ENCODE peak calls at places on chromosomes 5 and 9, in nine cellular contexts. U is right cardiac atrium; O is CD8-positive, alpha-beta T cell; D is heart right ventricle; C is IMR-90; Y is A549; H is aorta; R is HCT116; W is upper lobe of right lung. F is an unnamed sample. For H3K4me1, the result is how much of the 10 kb centered on the place peaks cover.

GRCh38 chr5:150394103-150394502 is 18.6 kb downstream of the CD74 start:
- ATAC-seq in U (no peak), O (no peak), D (no peak), C (peak), Y (peak), H (no peak), R (no peak), W (no peak), F (no peak)

GRCh38 chr5:126973193-126973592 is 57.2 kb downstream of the MARCHF3 start:
- ATAC-seq in U (no peak), O (no peak), D (no peak), C (no peak), Y (no peak), H (no peak), R (no peak), W (peak), F (no peak)

GRCh38 chr9:117821943-117822342 is 117.7 kb downstream of the TLR4 start:
- ATAC-seq in U (no peak), O (no peak), D (no peak), C (no peak), Y (no peak), H (no peak), R (no peak), W (peak), F (no peak)

GRCh38 chr5:69489246-69489645 is 3.3 kb upstream of the OCLN start:
- ATAC-seq in U (no peak), O (no peak), D (no peak), C (no peak), Y (no peak), H (no peak), R (no peak), W (no peak), F (no peak)

GRCh38 chr9:3992924-3993323 is 306.9 kb downstream of the GLIS3 start:
- ATAC-seq in U (no peak), O (no peak), D (peak), C (no peak), Y (no peak), H (no peak), R (no peak), W (no peak), F (peak)

GRCh38 chr9:127517620-127518019 is 66.3 kb downstream of the LRSAM1 start:
- ATAC-seq in U (no peak), O (no peak), D (no peak), C (no peak), Y (no peak), H (no peak), R (no peak), W (no peak), F (no peak)

GRCh38 chr5:128062172-128062746 is 21.3 kb upstream of the SLC12A2 start:
- ATAC-seq in U (no peak), O (no peak), D (no peak), C (peak), Y (no peak), H (no peak), R (no peak), W (no peak), F (no peak)

GRCh38 chr5:143208365-143208641 is 195.2 kb downstream of the NR3C1 start:
- ATAC-seq in U (no peak), O (no peak), D (no peak), C (no peak), Y (no peak), H (no peak), R (no peak), W (no peak), F (no peak)

GRCh38 chr5:125476888-125477585 is 730.6 kb upstream of the ZNF608 start:
- ATAC-seq in U (no peak), O (no peak), D (no peak), C (peak), Y (no peak), H (no peak), R (no peak), W (peak), F (no peak)

GRCh38 chr5:78361226-78361993 is 993 bp downstream of the SCAMP1 start:
- ATAC-seq in U (peak), O (no peak), D (peak), C (no peak), Y (peak), H (peak), R (no peak), W (peak), F (no peak)

GRCh38 chr9:19028835-19029451 is 4.1 kb downstream of the SAXO1 start:
- ATAC-seq in U (peak), O (no peak), D (peak), C (peak), Y (peak), H (peak), R (peak), W (peak), F (peak)

DNA sequence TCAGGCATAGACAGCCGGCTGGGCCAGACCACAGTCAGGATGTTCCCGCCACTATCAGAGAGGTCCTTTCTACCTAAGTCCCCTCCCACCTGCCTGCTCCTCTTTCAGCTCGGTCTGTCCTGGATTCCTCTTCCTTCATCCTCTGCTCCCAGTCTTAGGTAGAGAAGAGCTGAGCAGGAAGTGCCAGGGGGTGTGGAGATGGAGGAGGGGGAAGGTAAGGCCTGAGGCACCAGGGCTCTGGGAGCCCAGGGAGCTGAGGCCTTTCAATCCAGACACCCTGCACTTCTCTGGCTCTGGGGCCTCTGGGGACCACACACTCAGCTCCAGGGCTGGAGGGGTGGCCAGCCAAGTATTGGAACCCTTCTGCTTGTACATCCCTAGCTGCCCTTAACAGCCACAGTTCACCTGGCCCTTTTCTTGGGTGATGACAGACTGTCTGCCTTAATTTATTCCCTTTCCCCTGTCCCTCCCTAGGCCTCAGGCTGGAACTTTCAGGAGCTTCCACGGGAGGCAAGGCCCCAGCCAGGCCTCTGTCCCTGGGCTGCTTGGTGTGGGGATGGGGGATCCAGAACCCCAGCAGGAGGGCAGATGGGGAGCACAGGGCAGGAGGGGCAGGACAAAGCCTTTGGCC is 15.6 kb downstream of the IRF1 start:
- ATAC-seq in U (peak), O (no peak), D (peak), C (no peak), Y (no peak), H (peak), R (peak), W (no peak), F (no peak)
- H3K4me1 ChIP-seq in U (under half), O (half or more), D (half or more), C (under half), Y (under half), H (under half), R (under half), W (under half), F (under half)

DNA sequence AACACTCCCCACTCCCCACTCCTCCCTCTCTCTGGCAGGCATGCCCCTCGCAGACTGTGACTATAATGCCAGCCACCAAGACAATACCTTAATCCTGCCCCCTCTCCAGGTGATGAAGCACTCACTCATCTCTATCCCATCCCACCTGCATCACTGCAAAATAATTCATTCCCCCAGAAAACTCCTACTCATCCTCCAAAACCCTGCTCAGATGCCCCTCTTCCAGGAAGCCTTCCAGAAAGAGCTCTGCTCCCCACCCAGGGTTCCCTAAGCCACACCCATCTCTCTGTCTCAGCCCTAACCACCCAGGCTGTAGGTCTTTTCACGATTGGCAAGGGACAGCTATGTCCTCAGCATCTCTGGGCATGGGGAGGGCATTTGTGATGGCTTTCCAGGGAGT is 17.2 kb downstream of the NR5A1 start:
- ATAC-seq in U (no peak), O (no peak), D (no peak), C (no peak), Y (no peak), H (no peak), R (no peak), W (no peak), F (no peak)
- H3K27ac ChIP-seq in U (no peak), O (no peak), D (no peak), C (no peak), Y (no peak), H (no peak), R (no peak), W (no peak), F (no peak)

GRCh38 chr9:134152488-134152887 is 11.9 kb downstream of the RNU6ATAC start:
- ATAC-seq in U (no peak), O (no peak), D (no peak), C (no peak), Y (no peak), H (no peak), R (no peak), W (no peak), F (no peak)

GRCh38 chr9:134152022-134152448 is 12.3 kb downstream of the RNU6ATAC start:
- ATAC-seq in U (no peak), O (no peak), D (no peak), C (no peak), Y (no peak), H (no peak), R (no peak), W (no peak), F (no peak)

GRCh38 chr9:134155812-134156360 is 8.5 kb downstream of the RNU6ATAC start:
- ATAC-seq in U (no peak), O (no peak), D (no peak), C (no peak), Y (no peak), H (no peak), R (no peak), W (no peak), F (no peak)

GRCh38 chr9:134153450-134153849 is 10.9 kb downstream of the RNU6ATAC start:
- ATAC-seq in U (no peak), O (no peak), D (no peak), C (no peak), Y (no peak), H (no peak), R (no peak), W (no peak), F (no peak)

GRCh38 chr9:134154262-134154701 is 10.1 kb downstream of the RNU6ATAC start:
- ATAC-seq in U (no peak), O (no peak), D (no peak), C (no peak), Y (no peak), H (no peak), R (no peak), W (no peak), F (no peak)
- H3K4me1 ChIP-seq in U (under half), O (under half), D (under half), C (under half), Y (under half), H (under half), R (under half), W (under half), F (under half)

GRCh38 chr9:101201626-101202025 is 173.1 kb downstream of the PLPPR1 start:
- ATAC-seq in U (no peak), O (no peak), D (peak), C (no peak), Y (no peak), H (no peak), R (no peak), W (peak), F (no peak)

GRCh38 chr9:101200852-101201251 is 172.3 kb downstream of the PLPPR1 start:
- ATAC-seq in U (no peak), O (no peak), D (no peak), C (no peak), Y (no peak), H (no peak), R (no peak), W (no peak), F (no peak)
- H3K27ac ChIP-seq in U (no peak), O (no peak), D (no peak), C (no peak), Y (no peak), H (no peak), R (no peak), W (no peak), F (no peak)

GRCh38 chr5:56307714-56308346 is 74.7 kb upstream of the ANKRD55 start:
- ATAC-seq in U (no peak), O (no peak), D (no peak), C (no peak), Y (no peak), H (no peak), R (no peak), W (no peak), F (no peak)
- H3K4me1 ChIP-seq in U (under half), O (under half), D (under half), C (under half), Y (under half), H (under half), R (under half), W (under half), F (under half)

GRCh38 chr9:81417299-81417675 is 272.1 kb downstream of the TLE1 start:
- ATAC-seq in U (no peak), O (no peak), D (no peak), C (no peak), Y (no peak), H (no peak), R (no peak), W (no peak), F (no peak)
- H3K27ac ChIP-seq in U (no peak), O (no peak), D (no peak), C (no peak), Y (no peak), H (no peak), R (no peak), W (no peak), F (no peak)

GRCh38 chr5:97915101-97915500 is 732.1 kb upstream of the RIOK2 start:
- ATAC-seq in U (no peak), O (no peak), D (no peak), C (no peak), Y (no peak), H (no peak), R (no peak), W (no peak), F (no peak)
- H3K4me1 ChIP-seq in U (under half), O (under half), D (under half), C (under half), Y (under half), H (under half), R (under half), W (under half), F (under half)

GRCh38 chr9:131523086-131523388 is 8.0 kb downstream of the UCK1 start:
- ATAC-seq in U (no peak), O (no peak), D (no peak), C (no peak), Y (no peak), H (no peak), R (no peak), W (no peak), F (no peak)
- H3K27ac ChIP-seq in U (no peak), O (no peak), D (no peak), C (no peak), Y (no peak), H (no peak), R (no peak), W (no peak), F (no peak)

GRCh38 chr9:124757589-124757988 is 13.5 kb downstream of the NR6A1 start:
- ATAC-seq in U (no peak), O (no peak), D (peak), C (no peak), Y (no peak), H (no peak), R (no peak), W (no peak), F (no peak)

GRCh38 chr9:124756011-124756410 is 15.1 kb downstream of the NR6A1 start:
- ATAC-seq in U (no peak), O (no peak), D (no peak), C (no peak), Y (no peak), H (no peak), R (no peak), W (no peak), F (no peak)

GRCh38 chr9:124754289-124754688 is 16.8 kb downstream of the NR6A1 start:
- ATAC-seq in U (no peak), O (no peak), D (no peak), C (peak), Y (peak), H (no peak), R (peak), W (no peak), F (no peak)

GRCh38 chr9:124752967-124753366 is 18.1 kb downstream of the NR6A1 start:
- ATAC-seq in U (no peak), O (no peak), D (no peak), C (peak), Y (peak), H (no peak), R (peak), W (peak), F (no peak)

GRCh38 chr9:124755061-124755460 is 16.1 kb downstream of the NR6A1 start:
- ATAC-seq in U (no peak), O (no peak), D (no peak), C (no peak), Y (no peak), H (no peak), R (no peak), W (no peak), F (no peak)
- H3K4me1 ChIP-seq in U (under half), O (under half), D (under half), C (under half), Y (under half), H (under half), R (under half), W (under half), F (under half)

GRCh38 chr9:89638897-89639296 is 34.1 kb downstream of the GADD45G start:
- ATAC-seq in U (peak), O (no peak), D (peak), C (no peak), Y (no peak), H (peak), R (no peak), W (no peak), F (no peak)

GRCh38 chr9:89640391-89640790 is 35.6 kb downstream of the GADD45G start:
- ATAC-seq in U (peak), O (no peak), D (peak), C (no peak), Y (no peak), H (no peak), R (no peak), W (peak), F (peak)

GRCh38 chr9:89640801-89641200 is 36.0 kb downstream of the GADD45G start:
- ATAC-seq in U (no peak), O (no peak), D (no peak), C (no peak), Y (no peak), H (no peak), R (no peak), W (no peak), F (no peak)

GRCh38 chr9:89639961-89640360 is 35.1 kb downstream of the GADD45G start:
- ATAC-seq in U (no peak), O (no peak), D (peak), C (no peak), Y (no peak), H (no peak), R (no peak), W (no peak), F (no peak)

DNA sequence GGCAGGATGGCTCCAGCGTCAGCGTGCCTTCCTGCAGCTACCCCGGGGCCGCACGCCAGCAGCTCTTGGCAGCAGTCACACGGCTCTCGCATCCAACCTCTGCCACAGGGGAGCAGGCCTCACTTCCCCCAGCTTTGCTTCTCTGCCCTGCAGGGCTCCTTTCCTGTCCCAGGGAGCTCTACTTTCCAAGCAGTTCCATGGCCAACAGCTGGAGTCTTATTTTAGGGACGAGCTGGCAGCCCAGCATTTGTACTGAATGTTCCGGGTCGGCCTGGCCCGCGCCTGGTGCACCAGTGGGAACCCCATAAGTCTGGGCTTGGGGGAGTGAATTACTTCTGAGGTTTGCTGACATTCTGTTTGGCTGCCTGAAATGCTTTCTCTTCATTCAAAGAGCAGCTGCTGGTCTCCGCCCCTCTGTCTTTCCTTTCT is 34.6 kb downstream of the GADD45G start:
- ATAC-seq in U (peak), O (no peak), D (peak), C (no peak), Y (no peak), H (peak), R (no peak), W (peak), F (peak)
- H3K27ac ChIP-seq in U (peak), O (no peak), D (peak), C (no peak), Y (no peak), H (peak), R (no peak), W (peak), F (peak)

F was measured in gastroesophageal sphincter.